ENCODE peak calls at places on chromosomes 7 and 10, in ten cellular contexts. O, F, M, U, K, R, H, Z, I and V are unnamed samples.

GRCh38 chr7:2405201-2405600 is 1.8 kb downstream of the CHST12 start:
- DNase-seq in O (no peak), F (no peak), M (no peak), U (no peak), K (no peak), R (no peak), H (no peak), Z (no peak), I (no peak), V (no peak)

GRCh38 chr7:155244675-155245074 is 53.0 kb upstream of the INSIG1 start:
- DNase-seq in O (no peak), F (no peak), M (no peak), U (no peak), K (no peak), R (no peak), H (no peak), Z (no peak), I (no peak), V (no peak)

GRCh38 chr10:6056411-6057135 is 5.6 kb downstream of the IL2RA start:
- DNase-seq in O (no peak), F (no peak), M (no peak), U (no peak), K (no peak), R (no peak), H (peak), Z (no peak), I (no peak), V (no peak)

GRCh38 chr7:38463277-38464224 is 167.6 kb downstream of the AMPH start:
- DNase-seq in O (peak), F (peak), M (no peak), U (peak), K (peak), R (no peak), H (peak), Z (peak), I (peak), V (no peak)

GRCh38 chr7:84669177-84669732 is 474.7 kb upstream of the SEMA3A start:
- DNase-seq in O (no peak), F (no peak), M (no peak), U (no peak), K (peak), R (peak), H (no peak), Z (no peak), I (no peak), V (no peak)

GRCh38 chr7:112358456-112358855 is 91.8 kb upstream of the IFRD1 start:
- DNase-seq in O (no peak), F (no peak), M (no peak), U (no peak), K (no peak), R (no peak), H (no peak), Z (no peak), I (no peak), V (no peak)

GRCh38 chr7:18685961-18686360 is 190.4 kb downstream of the HDAC9 start:
- DNase-seq in O (no peak), F (peak), M (no peak), U (no peak), K (no peak), R (no peak), H (no peak), Z (no peak), I (no peak), V (no peak)

GRCh38 chr10:124315599-124316270 is 103.0 kb downstream of the OAT start:
- DNase-seq in O (no peak), F (peak), M (no peak), U (no peak), K (peak), R (no peak), H (peak), Z (no peak), I (no peak), V (no peak)

GRCh38 chr7:128035712-128036111 is 4.5 kb upstream of the LRRC4 start:
- DNase-seq in O (no peak), F (peak), M (peak), U (no peak), K (peak), R (no peak), H (no peak), Z (no peak), I (no peak), V (no peak)

GRCh38 chr7:123865517-123866117 is 20.6 kb downstream of the HYAL4 start:
- DNase-seq in O (no peak), F (peak), M (peak), U (peak), K (peak), R (peak), H (no peak), Z (no peak), I (no peak), V (peak)

GRCh38 chr7:4712371-4713182 is 30.5 kb downstream of the FOXK1 start:
- DNase-seq in O (no peak), F (no peak), M (no peak), U (no peak), K (no peak), R (no peak), H (no peak), Z (no peak), I (no peak), V (no peak)

GRCh38 chr10:79160191-79160590 is 91.4 kb downstream of the ZMIZ1 start:
- DNase-seq in O (no peak), F (no peak), M (no peak), U (no peak), K (no peak), R (no peak), H (no peak), Z (no peak), I (no peak), V (no peak)

GRCh38 chr7:40311307-40311706 is 176.5 kb downstream of the SUGCT start:
- DNase-seq in O (no peak), F (no peak), M (no peak), U (no peak), K (no peak), R (no peak), H (no peak), Z (no peak), I (no peak), V (no peak)